ENCODE peak calls at places on chromosomes 16 and 17, in ten cellular contexts. C is small intestine; S is tibial nerve; K is lower lobe of right lung; Y is right cardiac atrium; X is CD8-positive, alpha-beta T cell; M is RWPE1; T is CD8-positive, alpha-beta memory T cell; G is trophoblast cell; U is A549. Z is an unnamed sample.

GRCh38 chr16:21565816-21566669 is 33.3 kb upstream of the METTL9 start:
- DNase-seq in U (no peak), G (no peak), Y (no peak), T (peak; percentile 58), X (no peak), S (no peak), M (no peak), K (no peak), C (peak; percentile 94), Z (no peak)

GRCh38 chr17:3594056-3594810 is 15.0 kb downstream of the TRPV1 start:
- DNase-seq in T (no peak), X (no peak), S (no peak), M (no peak), Y (peak; percentile 80), C (no peak), G (no peak), U (no peak), K (no peak), Z (no peak)

GRCh38 chr17:63626551-63627228 is 4.5 kb downstream of the MAP3K3 start:
- DNase-seq in S (no peak), X (no peak), Y (no peak), M (no peak), C (no peak), U (no peak), K (no peak), T (no peak), G (no peak), Z (no peak)

GRCh38 chr16:69150146-69150865 is 17.9 kb downstream of the UTP4 start:
- DNase-seq in T (peak; percentile 55), G (peak; percentile 70), S (no peak), M (peak; percentile 45), K (no peak), X (no peak), Y (no peak), U (peak; percentile 76), C (peak; percentile 78), Z (peak; percentile 74)

GRCh38 chr16:3656491-3657468 is 2.3 kb downstream of the DNASE1 start:
- DNase-seq in U (no peak), M (peak; percentile 13), X (no peak), T (no peak), S (no peak), K (peak; percentile 30), G (peak; percentile 98), Y (no peak), C (peak; percentile 71), Z (no peak)

GRCh38 chr17:66578781-66579489 is 256.0 kb upstream of the CACNG5 start:
- DNase-seq in U (no peak), K (no peak), C (no peak), S (no peak), T (no peak), Y (no peak), G (no peak), M (no peak), X (no peak), Z (no peak)

GRCh38 chr17:41404024-41404651 is 6.7 kb upstream of the KRT31 start:
- DNase-seq in C (no peak), K (no peak), U (peak; percentile 82), S (no peak), G (peak; percentile 72), X (peak; percentile 3), M (peak; percentile 94), Y (no peak), T (peak; percentile 5), Z (no peak)

GRCh38 chr16:50644730-50645129 is 36.4 kb downstream of the SNX20 start:
- DNase-seq in T (peak; percentile 33), X (peak; percentile 18), M (peak; percentile 55), S (no peak), Y (no peak), C (no peak), U (peak; percentile 25), G (no peak), K (no peak), Z (no peak)

GRCh38 chr16:89921699-89922476 is 1.3 kb upstream of the TUBB3 start:
- DNase-seq in U (peak; percentile 90), K (no peak), G (peak; percentile 89), X (no peak), Y (peak; percentile 93), M (peak; percentile 90), C (no peak), S (no peak), T (no peak), Z (peak; percentile 54)

GRCh38 chr16:50257876-50258275 is 8.5 kb upstream of the ADCY7 start:
- DNase-seq in S (no peak), G (no peak), U (no peak), K (no peak), Y (no peak), T (no peak), C (no peak), X (no peak), M (no peak), Z (no peak)

DNA sequence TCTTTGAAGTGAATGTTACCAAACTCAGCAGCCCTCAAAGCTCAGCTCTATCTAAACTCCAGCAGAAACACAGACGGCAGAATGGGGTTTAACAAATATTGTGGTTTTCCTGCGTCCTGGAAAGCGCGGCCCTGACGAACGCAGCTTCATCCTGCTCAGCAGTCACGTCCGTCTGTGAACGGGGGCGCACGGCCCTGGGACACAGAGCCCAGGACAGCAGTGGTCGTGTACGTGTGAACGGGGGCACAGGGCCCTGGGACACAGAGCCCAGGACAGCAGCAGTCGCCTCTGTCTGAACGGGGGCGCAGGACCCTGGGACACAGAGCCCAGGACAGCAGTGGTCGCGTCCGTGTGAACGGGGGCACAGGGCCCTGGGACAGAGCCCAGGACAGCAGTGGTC is 41.1 kb downstream of the LMF1 start:
- DNase-seq in T (no peak), S (no peak), U (no peak), C (no peak), Y (no peak), M (no peak), X (no peak), K (no peak), G (no peak), Z (no peak)
- H3K27ac ChIP-seq in T (no peak overlapping the region), S (no peak overlapping the region), U (no peak overlapping the region), C (no peak overlapping the region), Y (no peak overlapping the region), M (no peak overlapping the region), X (no peak overlapping the region), K (no peak overlapping the region), G (no peak overlapping the region), Z (no peak overlapping the region)

GRCh38 chr17:17975441-17975840 is 2.8 kb downstream of the DRC3 start:
- DNase-seq in C (no peak), Y (no peak), S (no peak), T (no peak), M (no peak), X (no peak), G (no peak), K (no peak), U (no peak), Z (no peak)

GRCh38 chr17:17972952-17973254 is 241 bp downstream of the DRC3 start:
- DNase-seq in Y (no peak), K (no peak), S (no peak), G (no peak), U (no peak), T (no peak), X (no peak), M (no peak), C (no peak), Z (no peak)

GRCh38 chr17:17971431-17972125 is 622 bp downstream of the TOM1L2 start:
- DNase-seq in X (no peak), C (peak; percentile 38), S (no peak), T (no peak), K (peak; percentile 77), U (peak; percentile 22), M (no peak), Y (peak; percentile 81), G (no peak), Z (peak; percentile 42)

GRCh38 chr17:17970699-17971430 is 1.3 kb downstream of the TOM1L2 start:
- DNase-seq in X (no peak), G (peak; percentile 65), U (no peak), M (no peak), T (no peak), C (no peak), Y (no peak), S (no peak), K (no peak), Z (no peak)

GRCh38 chr17:17972126-17972951 is at the start of the genes DRC3 and TOM1L2:
- DNase-seq in T (peak; percentile 100), U (peak; percentile 100), X (peak; percentile 100), K (peak; percentile 100), G (peak; percentile 100), C (peak; percentile 100), S (peak; percentile 100), M (peak; percentile 100), Y (peak; percentile 100), Z (peak; percentile 100)
- H3K27ac ChIP-seq in T (peak within 1 kb of the TSS; percentile 79), U (peak within 1 kb of the TSS; percentile 88), X (peak within 1 kb of the TSS; percentile 77), K (peak within 1 kb of the TSS; percentile 92), G (no peak within 1 kb of the TSS), C (peak within 1 kb of the TSS; percentile 96), S (peak within 1 kb of the TSS; percentile 87), M (peak within 1 kb of the TSS; percentile 84), Y (peak within 1 kb of the TSS; percentile 68), Z (peak within 1 kb of the TSS; percentile 84)

GRCh38 chr16:24784121-24784520 is 54.7 kb downstream of the TNRC6A start:
- DNase-seq in T (no peak), K (no peak), M (no peak), X (no peak), Y (no peak), S (no peak), C (no peak), U (no peak), G (no peak), Z (no peak)
- H3K27ac ChIP-seq in T (no peak overlapping the region), K (no peak overlapping the region), M (peak overlapping the region; percentile 21), X (no peak overlapping the region), Y (no peak overlapping the region), S (no peak overlapping the region), C (no peak overlapping the region), U (no peak overlapping the region), G (no peak overlapping the region), Z (no peak overlapping the region)

GRCh38 chr17:17551361-17551760 is 40.1 kb downstream of the PEMT start:
- DNase-seq in T (no peak), K (no peak), M (no peak), S (no peak), G (no peak), Y (peak; percentile 88), C (no peak), U (no peak), X (no peak), Z (no peak)
- H3K27ac ChIP-seq in T (no peak overlapping the region), K (no peak overlapping the region), M (peak overlapping the region; percentile 19), S (no peak overlapping the region), G (no peak overlapping the region), Y (peak overlapping the region; percentile 84), C (no peak overlapping the region), U (no peak overlapping the region), X (no peak overlapping the region), Z (no peak overlapping the region)

GRCh38 chr17:28045304-28045703 is 2.8 kb downstream of the NLK start:
- DNase-seq in U (no peak), G (no peak), T (no peak), Y (no peak), K (no peak), X (no peak), M (no peak), C (no peak), S (no peak), Z (no peak)
- H3K27ac ChIP-seq in U (no peak overlapping the region), G (no peak overlapping the region), T (no peak overlapping the region), Y (no peak overlapping the region), K (no peak overlapping the region), X (no peak overlapping the region), M (no peak overlapping the region), C (no peak overlapping the region), S (no peak overlapping the region), Z (no peak overlapping the region)

DNA sequence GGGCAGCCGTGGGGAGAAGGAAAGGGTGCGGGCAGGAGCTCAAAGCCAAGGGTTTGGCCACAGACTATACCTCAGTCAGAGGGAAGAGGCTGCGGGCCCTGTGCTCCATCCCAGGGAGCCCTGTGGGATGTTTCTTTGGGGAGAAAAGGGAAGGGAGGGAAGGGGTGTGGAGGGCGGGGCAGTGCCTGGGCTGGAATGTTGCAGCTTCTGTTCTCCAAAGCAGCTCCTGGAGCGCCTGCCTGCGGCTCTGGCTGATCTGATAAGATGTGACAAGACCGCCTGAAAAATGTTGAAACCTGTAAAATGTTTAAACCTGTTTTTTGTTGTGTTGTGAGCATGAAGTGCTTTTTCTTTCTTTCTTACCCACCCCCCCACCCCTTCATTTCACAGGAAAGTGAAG is 32.8 kb downstream of the WNT3 start:
- DNase-seq in Y (no peak), M (no peak), S (no peak), U (no peak), G (peak; percentile 81), K (no peak), X (no peak), T (no peak), C (no peak), Z (no peak)
- H3K27ac ChIP-seq in Y (no peak overlapping the region), M (no peak overlapping the region), S (no peak overlapping the region), U (no peak overlapping the region), G (peak overlapping the region; percentile 2), K (no peak overlapping the region), X (no peak overlapping the region), T (no peak overlapping the region), C (no peak overlapping the region), Z (no peak overlapping the region)

Z was measured in colonic mucosa.